ENCODE peak calls at places on chromosomes 4 and X, in seven cellular contexts. G is transverse colon, C is neural progenitor cell, B is breast epithelium, T is GM23338, M is AG04450, I is fibroblast of lung. Y is an unnamed sample.

GRCh38 chr4:122824616-122825015 is 2.0 kb upstream of the FGF2 start:
- DNase-seq in G (no peak), C (no peak), B (no peak), T (no peak), M (no peak), I (no peak), Y (no peak)

GRCh38 chr4:163681208-163681821 is 186.8 kb downstream of the TMA16 start:
- DNase-seq in G (no peak), C (peak), B (no peak), T (peak), M (no peak), I (peak), Y (no peak)

GRCh38 chr4:3614731-3614980 is 82.4 kb upstream of the LRPAP1 start:
- DNase-seq in G (no peak), C (no peak), B (no peak), T (no peak), M (no peak), I (no peak), Y (no peak)

GRCh38 chr4:174592985-174593335 is 70.7 kb upstream of the HPGD start:
- DNase-seq in G (no peak), C (no peak), B (no peak), T (no peak), M (no peak), I (peak), Y (no peak)

GRCh38 chr4:113958766-113959540 is 20.5 kb downstream of the ARSJ start:
- DNase-seq in G (no peak), C (no peak), B (no peak), T (no peak), M (peak), I (peak), Y (no peak)

GRCh38 chr4:124018383-124019317 is 622.1 kb downstream of the SPRY1 start:
- DNase-seq in G (peak), C (no peak), B (no peak), T (peak), M (no peak), I (peak), Y (peak)

GRCh38 chr4:138861130-138861529 is 154.5 kb upstream of the NOCT start:
- DNase-seq in G (no peak), C (no peak), B (no peak), T (no peak), M (no peak), I (no peak), Y (no peak)

GRCh38 chr4:162163892-162164759 is at the start of gene FSTL5:
- DNase-seq in G (peak), C (peak), B (no peak), T (peak), M (no peak), I (peak), Y (no peak)

GRCh38 chrX:23394421-23394820 is 59.8 kb downstream of the PTCHD1 start:
- DNase-seq in G (no peak), C (no peak), B (no peak), T (no peak), M (no peak), I (no peak), Y (no peak)

GRCh38 chr4:2914220-2915126 is 48.7 kb downstream of the NOP14 start:
- DNase-seq in G (no peak), C (no peak), B (no peak), T (no peak), M (no peak), I (no peak), Y (no peak)

GRCh38 chrX:54483946-54484345 is 12.1 kb downstream of the FGD1 start:
- DNase-seq in G (no peak), C (no peak), B (no peak), T (no peak), M (no peak), I (no peak), Y (no peak)

GRCh38 chr4:59969909-59970308 is 1230.2 kb upstream of the ADGRL3 start:
- DNase-seq in G (no peak), C (no peak), B (no peak), T (no peak), M (no peak), I (no peak), Y (no peak)

GRCh38 chrX:154325541-154325940 is 29.9 kb downstream of the TKTL1 start:
- DNase-seq in G (no peak), C (no peak), B (no peak), T (no peak), M (no peak), I (peak), Y (no peak)

GRCh38 chrX:50036481-50036880 is 114.1 kb downstream of the CLCN5 start:
- DNase-seq in G (no peak), C (no peak), B (no peak), T (no peak), M (no peak), I (no peak), Y (no peak)

GRCh38 chr4:13988347-13989265 is 361.1 kb upstream of the BOD1L1 start:
- DNase-seq in G (no peak), C (no peak), B (no peak), T (no peak), M (peak), I (peak), Y (peak)

GRCh38 chr4:48778431-48779094 is 1.5 kb downstream of the FRYL start:
- DNase-seq in G (no peak), C (no peak), B (no peak), T (no peak), M (no peak), I (peak), Y (no peak)

GRCh38 chr4:141458501-141458900 is 177.9 kb upstream of the IL15 start:
- DNase-seq in G (no peak), C (no peak), B (no peak), T (no peak), M (no peak), I (peak), Y (no peak)

GRCh38 chr4:25351777-25352421 is 25.2 kb upstream of the ANAPC4 start:
- DNase-seq in G (no peak), C (no peak), B (no peak), T (peak), M (peak), I (no peak), Y (no peak)

GRCh38 chrX:120790552-120790951 is 85.1 kb downstream of the CT47B1 start:
- DNase-seq in G (no peak), C (no peak), B (no peak), T (no peak), M (no peak), I (no peak), Y (no peak)

GRCh38 chr4:24802648-24803047 is 7.3 kb downstream of the SOD3 start:
- DNase-seq in G (no peak), C (no peak), B (no peak), T (no peak), M (no peak), I (no peak), Y (no peak)

GRCh38 chr4:82968972-82969371 is 41.7 kb downstream of the LIN54 start:
- DNase-seq in G (no peak), C (no peak), B (no peak), T (no peak), M (no peak), I (no peak), Y (no peak)

GRCh38 chr4:147547314-147548056 is 66.6 kb downstream of the EDNRA start:
- DNase-seq in G (no peak), C (no peak), B (no peak), T (no peak), M (no peak), I (peak), Y (no peak)

GRCh38 chr4:54941994-54942552 is 183.3 kb downstream of the KDR start:
- DNase-seq in G (no peak), C (peak), B (no peak), T (no peak), M (no peak), I (no peak), Y (no peak)

GRCh38 chrX:19576742-19577141 is 61.4 kb upstream of the MAP3K15 start:
- DNase-seq in G (no peak), C (no peak), B (no peak), T (no peak), M (no peak), I (no peak), Y (no peak)

GRCh38 chrX:31058284-31058683 is 13.6 kb downstream of the FTHL17 start:
- DNase-seq in G (no peak), C (no peak), B (no peak), T (no peak), M (no peak), I (no peak), Y (no peak)

GRCh38 chr4:133996431-133997121 is 205.0 kb downstream of the PABPC4L start:
- DNase-seq in G (no peak), C (peak), B (no peak), T (peak), M (no peak), I (no peak), Y (no peak)

GRCh38 chrX:81708506-81708905 is 506.6 kb downstream of the SH3BGRL start:
- DNase-seq in G (no peak), C (no peak), B (no peak), T (no peak), M (no peak), I (no peak), Y (no peak)

GRCh38 chrX:37905436-37906147 is 58.2 kb upstream of the DYNLT3 start:
- DNase-seq in G (no peak), C (peak), B (no peak), T (peak), M (no peak), I (peak), Y (no peak)

GRCh38 chrX:115017455-115017854 is at the start of gene IL13RA2:
- DNase-seq in G (no peak), C (no peak), B (no peak), T (peak), M (no peak), I (peak), Y (no peak)

GRCh38 chr4:132065940-132066495 is 1083.1 kb upstream of the PCDH10 start:
- DNase-seq in G (no peak), C (no peak), B (no peak), T (no peak), M (peak), I (peak), Y (no peak)

GRCh38 chr4:6420036-6420435 is 52.4 kb downstream of the PPP2R2C start:
- DNase-seq in G (no peak), C (no peak), B (no peak), T (no peak), M (no peak), I (no peak), Y (no peak)

GRCh38 chr4:8181844-8182243 is 17.2 kb upstream of the SH3TC1 start:
- DNase-seq in G (peak), C (no peak), B (no peak), T (no peak), M (no peak), I (no peak), Y (no peak)

GRCh38 chr4:7256989-7257810 is 64.9 kb downstream of the SORCS2 start:
- DNase-seq in G (peak), C (no peak), B (no peak), T (no peak), M (no peak), I (no peak), Y (no peak)

GRCh38 chrX:154321624-154322023 is 26.0 kb downstream of the TKTL1 start:
- DNase-seq in G (peak), C (no peak), B (no peak), T (no peak), M (no peak), I (no peak), Y (no peak)

GRCh38 chr4:10403633-10404445 is 53.4 kb downstream of the ZNF518B start:
- DNase-seq in G (peak), C (peak), B (no peak), T (peak), M (no peak), I (peak), Y (no peak)

GRCh38 chr4:4338632-4339031 is 48.3 kb upstream of the NSG1 start:
- DNase-seq in G (no peak), C (no peak), B (no peak), T (no peak), M (no peak), I (no peak), Y (no peak)

GRCh38 chr4:169229571-169230028 is 41.2 kb downstream of the SH3RF1 start:
- DNase-seq in G (no peak), C (no peak), B (no peak), T (no peak), M (peak), I (peak), Y (peak)

GRCh38 chr4:68655764-68656444 is 14.5 kb downstream of the UGT2B15 start:
- DNase-seq in G (no peak), C (no peak), B (no peak), T (peak), M (no peak), I (no peak), Y (no peak)

DNA sequence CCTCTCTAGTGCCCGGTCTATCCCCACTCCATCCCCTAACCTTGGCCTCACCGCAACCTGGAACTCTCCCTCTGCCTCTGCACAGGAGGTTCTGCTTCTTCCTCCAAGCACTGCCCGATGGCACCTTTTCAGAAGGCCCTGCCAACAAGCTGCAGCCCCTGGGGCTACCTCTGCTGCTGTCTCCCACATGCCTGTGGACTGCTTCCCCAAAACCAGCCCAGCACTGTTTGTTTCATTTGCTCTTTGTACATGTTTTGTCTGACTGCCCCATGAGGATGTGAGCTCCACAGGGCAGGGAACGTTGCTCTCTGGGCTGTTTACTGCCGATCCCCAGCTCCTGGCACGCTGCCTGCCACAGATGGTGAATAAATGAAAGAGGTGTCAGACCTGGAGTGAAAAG is 85.4 kb downstream of the INTS6L start:
- DNase-seq in G (no peak), C (no peak), B (no peak), T (no peak), M (no peak), I (no peak), Y (no peak)
- H3K27ac ChIP-seq in G (no peak), C (no peak), B (no peak), T (no peak), M (no peak), I (no peak), Y (no peak)

GRCh38 chr4:188147176-188147575 is 7.9 kb downstream of the TRIML1 start:
- DNase-seq in G (no peak), C (no peak), B (no peak), T (no peak), M (no peak), I (no peak), Y (no peak)
- TF ChIP-seq CTCF in G (no peak), C (no peak), B (no peak), T (no peak), M (no peak), I (no peak), Y (no peak)

DNA sequence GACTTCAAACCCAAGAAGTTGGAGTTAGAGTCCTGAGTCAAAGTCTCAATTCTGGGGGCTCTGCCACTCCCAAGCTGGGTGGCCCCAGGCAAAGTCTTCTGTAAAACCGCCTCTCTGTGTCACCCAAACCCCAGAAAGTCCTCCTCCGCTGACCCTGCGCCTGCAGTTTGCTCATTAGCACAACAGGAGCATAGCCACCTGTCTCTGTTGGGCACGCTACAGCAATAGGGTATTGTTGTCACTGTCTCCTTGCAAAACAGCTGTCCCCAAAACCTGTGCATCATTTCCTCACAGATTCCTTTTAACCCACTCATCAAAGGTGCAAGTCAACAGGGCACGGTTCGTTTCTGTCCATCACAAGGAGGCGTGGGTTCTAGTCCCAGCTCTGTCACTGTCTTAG is 8.0 kb upstream of the DGAT2L6 start:
- DNase-seq in G (no peak), C (no peak), B (no peak), T (peak), M (no peak), I (no peak), Y (no peak)
- H3K27ac ChIP-seq in G (no peak), C (no peak), B (no peak), T (no peak), M (peak), I (no peak), Y (no peak)

GRCh38 chrX:57821703-57822375 is 88.4 kb downstream of the ZXDA start:
- DNase-seq in G (peak), C (peak), B (no peak), T (peak), M (peak), I (peak), Y (no peak)
- TF ChIP-seq CTCF in G (peak), C (peak), B (peak), T (peak), M (peak), I (peak), Y (peak)

DNA sequence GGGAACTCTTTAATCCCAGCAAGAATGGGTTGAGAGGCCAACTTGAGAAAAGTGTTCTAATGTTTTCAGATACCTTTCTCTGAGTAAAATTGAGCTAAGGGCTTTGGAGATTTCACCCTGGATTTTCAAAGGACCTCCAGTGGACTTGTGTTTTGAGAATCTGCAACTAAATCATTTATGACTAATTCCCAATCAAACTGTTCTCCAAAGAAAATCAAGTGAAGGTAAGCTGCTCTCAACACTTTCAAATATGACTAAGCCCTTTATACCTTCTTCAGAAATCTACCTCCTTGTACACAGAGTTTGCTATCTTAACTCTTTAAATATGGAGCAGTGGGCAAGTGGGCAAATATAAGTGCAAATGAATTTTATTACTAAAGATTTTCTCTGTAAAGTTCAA is 392.9 kb downstream of the PDGFC start:
- DNase-seq in G (no peak), C (no peak), B (no peak), T (no peak), M (no peak), I (no peak), Y (no peak)
- H3K27ac ChIP-seq in G (no peak), C (no peak), B (no peak), T (no peak), M (no peak), I (no peak), Y (peak)

GRCh38 chrX:86066998-86067397 is 19.6 kb upstream of the CHM start:
- DNase-seq in G (no peak), C (no peak), B (no peak), T (peak), M (no peak), I (no peak), Y (no peak)
- TF ChIP-seq CTCF in G (no peak), C (no peak), B (no peak), T (peak), M (no peak), I (no peak), Y (no peak)

GRCh38 chr4:129094347-129094746 is 1.0 kb upstream of the SCLT1 start:
- DNase-seq in G (no peak), C (no peak), B (no peak), T (no peak), M (no peak), I (no peak), Y (no peak)
- H3K27ac ChIP-seq in G (peak), C (no peak), B (peak), T (no peak), M (no peak), I (peak), Y (peak)

DNA sequence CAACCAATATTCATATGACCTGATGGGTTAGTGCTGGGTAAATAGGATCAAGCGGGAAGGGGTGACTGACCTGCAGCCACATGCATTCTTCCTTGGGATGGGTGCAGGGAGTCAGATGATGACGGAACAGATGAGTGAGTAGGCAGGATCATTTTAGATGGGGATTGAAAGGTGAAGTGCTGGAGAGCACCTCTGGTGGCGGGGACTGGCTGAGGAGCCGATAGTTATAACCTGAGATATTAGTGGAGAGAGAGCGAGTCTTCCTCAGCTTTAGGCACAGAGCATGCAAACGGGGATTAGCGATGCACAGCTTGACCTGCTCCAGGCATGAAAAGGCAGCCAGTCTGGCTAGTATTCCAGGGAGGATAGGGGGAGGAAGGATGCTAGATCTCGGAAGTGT is 99.1 kb downstream of the AFF1 start:
- DNase-seq in G (no peak), C (peak), B (no peak), T (peak), M (no peak), I (no peak), Y (no peak)
- TF ChIP-seq CTCF in G (no peak), C (peak), B (no peak), T (peak), M (no peak), I (no peak), Y (no peak)

DNA sequence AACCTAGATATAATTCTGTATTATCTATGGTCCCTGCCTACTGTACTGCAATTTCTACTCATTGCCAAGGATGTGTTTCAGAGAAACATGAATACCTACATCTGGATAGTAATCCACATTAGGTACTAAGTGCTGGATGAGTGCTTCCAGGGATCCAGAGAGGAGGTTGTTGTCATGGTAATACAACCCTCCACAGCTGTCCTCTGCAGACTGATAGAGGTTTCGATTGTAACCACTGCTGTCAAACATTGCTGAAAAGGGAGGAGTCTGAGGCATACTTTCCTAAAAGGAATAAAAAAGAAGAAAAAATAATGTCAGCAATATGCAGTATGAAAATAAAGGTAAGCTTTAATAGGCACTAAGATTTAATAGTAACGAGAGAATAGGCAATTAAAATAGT is 12.5 kb downstream of the RASGEF1B start:
- DNase-seq in G (no peak), C (no peak), B (no peak), T (no peak), M (no peak), I (no peak), Y (no peak)
- H3K27ac ChIP-seq in G (no peak), C (no peak), B (no peak), T (no peak), M (no peak), I (no peak), Y (no peak)

Y was measured in ascending aorta.